ENCODE peak calls at places on chromosomes 5 and 9, in nine cellular contexts. X is CD4-positive, alpha-beta memory T cell; I is H9; G is mucosa of descending colon; Y is lower lobe of right lung; Z is gastrocnemius medialis; J is OCI-LY7; P is sigmoid colon; D is SJSA1. S is an unnamed sample. For H3K9me3 and H3K4me1, the result is how much of the 10 kb centered on the place peaks cover.

GRCh38 chr5:90746119-90746518 is 187.5 kb downstream of the ADGRV1 start:
- DNase-seq in Y (no peak), P (no peak), D (no peak), X (no peak), I (no peak), G (no peak), J (no peak), Z (no peak), S (no peak)

GRCh38 chr9:107625383-107625984 is 135.9 kb upstream of the KLF4 start:
- DNase-seq in X (no peak), D (no peak), J (no peak), I (no peak), G (no peak), Z (no peak), P (no peak), Y (no peak), S (no peak)

GRCh38 chr9:25224309-25224708 is 453.9 kb downstream of the TUSC1 start:
- DNase-seq in J (no peak), D (no peak), Y (no peak), P (no peak), I (no peak), X (no peak), G (no peak), Z (no peak), S (no peak)

GRCh38 chr5:122465086-122465485 is 153.0 kb downstream of the SNCAIP start:
- DNase-seq in Y (no peak), J (no peak), P (no peak), I (no peak), G (no peak), D (no peak), Z (no peak), X (no peak), S (no peak)

GRCh38 chr5:125298711-125299379 is 552.4 kb upstream of the ZNF608 start:
- DNase-seq in X (no peak), I (no peak), P (no peak), Z (no peak), Y (no peak), D (peak), G (no peak), J (no peak), S (no peak)

GRCh38 chr9:21993893-21994525 is at the start of gene CDKN2A:
- DNase-seq in D (peak), Z (no peak), P (no peak), X (peak), G (peak), Y (peak), I (peak), J (peak), S (peak)

GRCh38 chr5:136518174-136518573 is 152.8 kb upstream of the TRPC7 start:
- DNase-seq in G (no peak), Y (no peak), I (no peak), P (no peak), J (no peak), Z (no peak), D (no peak), X (no peak), S (no peak)

GRCh38 chr5:67292201-67292940 is 95.8 kb upstream of the CD180 start:
- DNase-seq in D (no peak), Z (no peak), X (no peak), P (no peak), G (no peak), Y (no peak), J (no peak), I (no peak), S (no peak)

GRCh38 chr5:82834151-82834550 is 243.0 kb downstream of the TMEM167A start:
- DNase-seq in Y (no peak), D (no peak), J (no peak), P (no peak), Z (no peak), I (no peak), G (no peak), X (no peak), S (no peak)

GRCh38 chr9:25461416-25461815 is 216.8 kb downstream of the TUSC1 start:
- DNase-seq in X (no peak), P (no peak), D (no peak), Z (no peak), Y (no peak), J (no peak), G (no peak), I (no peak), S (no peak)

GRCh38 chr5:39178171-39178570 is 41.2 kb downstream of the FYB1 start:
- DNase-seq in I (no peak), D (no peak), J (no peak), P (no peak), G (no peak), Y (no peak), X (no peak), Z (no peak), S (no peak)

GRCh38 chr9:113673726-113674125 is 202.4 kb upstream of the ZNF618 start:
- DNase-seq in Y (no peak), X (no peak), I (no peak), P (no peak), D (no peak), J (no peak), G (no peak), Z (no peak), S (no peak)

GRCh38 chr5:39716532-39716971 is 291.8 kb upstream of the DAB2 start:
- DNase-seq in Z (no peak), J (peak), X (peak), Y (no peak), D (peak), I (peak), P (no peak), G (peak), S (no peak)

GRCh38 chr9:96109718-96110351 is 192.1 kb downstream of the HSD17B3 start:
- DNase-seq in Y (no peak), Z (no peak), I (no peak), X (no peak), P (peak), G (no peak), D (peak), J (no peak), S (no peak)

GRCh38 chr5:148972958-148973357 is 89.9 kb downstream of the SH3TC2 start:
- DNase-seq in P (peak), J (no peak), Y (no peak), G (no peak), X (no peak), Z (peak), I (no peak), D (peak), S (no peak)

GRCh38 chr5:110221036-110221435 is 505.4 kb downstream of the TMEM232 start:
- DNase-seq in Z (no peak), D (no peak), J (no peak), G (no peak), Y (no peak), I (no peak), P (no peak), X (no peak), S (no peak)
- H3K9me3 ChIP-seq in Z (under half), D (under half), J (under half), G (under half), Y (under half), I (under half), P (under half), X (under half), S (under half)

GRCh38 chr5:21031001-21031400 is 1043.0 kb upstream of the CDH18 start:
- DNase-seq in G (no peak), J (no peak), Y (no peak), D (no peak), Z (no peak), P (no peak), X (no peak), I (no peak), S (no peak)
- H3K4me1 ChIP-seq in G (under half), J (under half), Y (under half), D (under half), Z (under half), P (under half), X (under half), I (under half), S (under half)

GRCh38 chr9:121744002-121744686 is 92.7 kb downstream of the DAB2IP start:
- DNase-seq in D (peak), I (peak), J (peak), Y (no peak), G (peak), X (no peak), P (peak), Z (peak), S (peak)
- H3K9me3 ChIP-seq in D (under half), I (under half), J (under half), Y (under half), G (under half), X (under half), P (under half), Z (under half), S (under half)

DNA sequence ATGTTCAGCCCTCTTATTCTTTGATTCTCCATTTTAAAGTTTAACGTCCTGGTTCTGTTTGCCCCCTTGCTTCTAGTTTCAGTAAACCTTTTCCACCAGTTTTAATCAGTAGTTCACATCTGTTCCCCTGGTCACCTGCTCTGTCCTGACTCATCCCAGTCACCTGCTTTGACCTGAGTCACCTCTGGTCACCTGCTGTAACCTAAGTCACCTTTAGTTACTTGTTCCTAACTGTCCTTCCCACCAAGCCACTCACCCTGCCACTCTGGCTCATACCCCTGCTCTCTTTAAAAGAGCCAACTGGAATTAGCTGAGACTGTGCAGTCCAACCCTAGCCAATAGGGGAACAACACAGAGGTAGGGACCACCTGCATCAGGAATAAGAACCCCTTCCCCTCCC is 43.0 kb downstream of the SEMA6A start:
- DNase-seq in Z (no peak), Y (no peak), D (no peak), J (no peak), I (no peak), P (no peak), X (no peak), G (no peak), S (no peak)
- H3K4me1 ChIP-seq in Z (under half), Y (under half), D (under half), J (under half), I (under half), P (under half), X (under half), G (under half), S (under half)

GRCh38 chr5:178981381-178981780 is 13.7 kb downstream of the GRM6 start:
- DNase-seq in G (no peak), Z (no peak), I (no peak), J (no peak), Y (no peak), X (no peak), D (no peak), P (no peak), S (no peak)

GRCh38 chr5:178986326-178986960 is 8.7 kb downstream of the GRM6 start:
- DNase-seq in D (no peak), G (no peak), I (no peak), X (no peak), J (no peak), Z (no peak), Y (no peak), P (no peak), S (no peak)

GRCh38 chr5:178982941-178983340 is 12.2 kb downstream of the GRM6 start:
- DNase-seq in Y (no peak), G (no peak), J (no peak), D (no peak), P (no peak), Z (no peak), I (no peak), X (no peak), S (no peak)

GRCh38 chr5:178983728-178984127 is 11.4 kb downstream of the GRM6 start:
- DNase-seq in I (no peak), J (no peak), X (no peak), D (no peak), G (no peak), Y (no peak), Z (no peak), P (no peak), S (no peak)

DNA sequence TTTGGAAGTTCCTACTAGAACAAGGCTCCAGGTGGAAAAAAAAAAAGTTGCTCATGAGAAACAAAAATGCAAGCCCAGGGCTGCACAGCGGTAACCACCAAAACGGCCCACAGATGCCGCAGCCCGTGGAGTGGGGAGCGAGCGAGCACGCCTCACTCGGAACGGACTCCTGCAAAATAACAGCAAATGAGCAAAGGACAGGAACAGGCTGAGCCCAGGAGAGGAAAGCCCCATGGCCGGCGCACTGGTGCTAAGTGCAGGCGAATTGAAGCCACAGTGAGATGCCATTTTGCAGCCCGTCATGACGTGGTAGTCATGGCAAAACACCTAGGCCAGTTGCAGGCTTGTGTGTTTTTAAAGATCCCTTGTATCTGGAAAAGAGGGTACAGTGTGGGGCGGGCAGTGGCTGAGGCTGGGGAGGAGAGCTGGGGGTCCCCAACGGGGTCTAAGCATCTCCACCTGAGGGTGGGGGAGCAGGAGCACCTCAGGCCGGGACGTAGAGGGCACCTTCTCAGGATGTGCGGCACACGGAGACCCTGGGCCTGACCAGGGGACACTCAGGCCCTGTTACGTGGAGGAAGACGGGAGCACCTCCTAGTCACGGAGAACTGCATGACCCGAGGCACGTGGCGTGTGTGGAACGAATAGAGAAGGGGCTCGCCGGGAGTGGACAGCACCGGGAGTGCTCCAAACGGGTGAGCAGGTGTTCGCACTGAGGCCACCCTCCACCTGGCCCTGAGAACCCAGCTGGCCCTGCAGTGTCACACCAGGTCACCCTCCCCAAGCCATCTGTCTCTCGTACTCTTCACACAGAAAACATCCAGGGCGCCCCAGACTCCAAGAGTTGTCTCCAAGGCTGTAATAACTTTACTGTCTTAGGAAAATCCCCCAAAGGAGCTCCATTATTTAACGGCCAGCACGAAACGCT is 10.7 kb downstream of the GRM6 start:
- DNase-seq in D (no peak), I (no peak), P (no peak), Y (no peak), G (no peak), J (no peak), X (no peak), Z (no peak), S (no peak)
- H3K9me3 ChIP-seq in D (half or more), I (half or more), P (half or more), Y (half or more), G (half or more), J (under half), X (under half), Z (under half), S (under half)

GRCh38 chr5:173615884-173616576 is 420 bp downstream of the BOD1 start:
- DNase-seq in X (peak), P (peak), Z (peak), Y (peak), J (peak), G (peak), I (peak), D (peak), S (peak)

GRCh38 chr5:173611706-173612105 is 4.7 kb downstream of the BOD1 start:
- DNase-seq in G (no peak), P (no peak), J (no peak), X (no peak), Y (no peak), Z (no peak), I (no peak), D (no peak), S (no peak)

GRCh38 chr5:173612948-173613347 is 3.5 kb downstream of the BOD1 start:
- DNase-seq in Z (no peak), P (no peak), G (no peak), J (no peak), D (no peak), Y (no peak), I (no peak), X (no peak), S (no peak)

GRCh38 chr5:173614591-173614990 is 1.9 kb downstream of the BOD1 start:
- DNase-seq in J (no peak), Y (no peak), P (no peak), I (no peak), X (no peak), D (no peak), G (no peak), Z (no peak), S (no peak)

DNA sequence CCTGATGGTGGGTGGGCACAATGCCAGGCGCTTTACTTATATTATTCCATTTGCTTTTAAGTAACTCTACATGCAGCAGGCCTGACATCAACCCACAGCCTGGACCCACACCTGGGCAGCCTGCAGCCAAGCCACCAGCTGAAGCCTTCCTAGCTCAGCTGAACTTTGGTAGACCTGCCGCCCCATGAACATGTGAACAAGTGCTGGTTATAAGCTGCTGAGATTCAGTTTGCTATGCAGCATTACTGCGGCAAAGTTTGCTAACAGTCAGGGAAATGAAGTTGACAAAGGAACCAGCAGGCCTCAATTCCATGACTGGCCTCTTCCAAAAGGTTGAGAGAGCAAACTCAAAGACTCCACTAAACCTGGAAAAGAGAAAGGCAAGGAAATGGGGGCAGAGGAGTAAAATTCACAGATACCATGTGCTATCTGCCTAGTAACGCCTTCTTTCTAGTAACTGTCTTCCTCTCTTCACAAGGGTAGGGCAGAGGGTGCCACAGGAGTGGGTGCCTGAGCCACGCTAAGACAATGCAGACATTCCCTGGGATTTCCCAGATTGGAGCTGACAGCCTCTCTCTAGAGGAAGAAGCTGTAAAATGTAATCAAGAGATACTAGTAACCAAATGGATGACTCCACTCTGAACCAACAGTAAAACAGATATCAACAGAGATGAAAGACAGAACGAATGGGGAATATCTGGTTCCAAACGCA is 2.9 kb downstream of the BOD1 start:
- DNase-seq in J (no peak), Z (no peak), Y (no peak), X (no peak), I (no peak), D (no peak), G (no peak), P (no peak), S (no peak)
- H3K4me1 ChIP-seq in J (under half), Z (half or more), Y (under half), X (under half), I (under half), D (under half), G (under half), P (under half), S (under half)

DNA sequence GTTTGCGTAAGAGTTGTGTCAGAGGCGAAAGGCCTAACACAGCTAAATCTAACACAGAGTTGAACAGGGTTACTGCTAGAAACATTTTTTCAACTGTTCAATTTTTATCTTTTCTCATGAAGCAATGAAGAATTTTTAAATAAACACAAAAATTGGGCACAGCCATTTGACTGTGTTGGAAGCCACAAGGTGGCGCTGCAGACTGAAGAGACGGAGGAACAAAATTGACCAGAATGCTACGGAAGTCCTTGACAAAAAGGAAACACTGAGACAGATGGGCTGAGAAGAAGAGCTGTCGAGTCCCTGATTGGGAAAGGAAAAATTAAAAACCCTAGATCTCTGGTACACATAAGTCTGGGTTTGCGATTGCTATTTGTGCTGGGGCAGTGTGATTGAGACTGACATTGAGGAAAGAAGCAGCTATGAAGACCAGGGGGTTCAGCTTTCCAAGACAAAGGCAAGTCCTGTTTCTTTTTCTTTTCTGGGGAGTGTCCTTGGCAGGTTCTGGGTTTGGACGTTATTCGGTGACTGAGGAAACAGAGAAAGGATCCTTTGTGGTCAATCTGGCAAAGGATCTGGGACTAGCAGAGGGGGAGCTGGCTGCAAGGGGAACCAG is at the start of gene PCDHB9:
- DNase-seq in P (no peak), Z (no peak), I (peak), G (no peak), Y (no peak), X (peak), D (no peak), J (peak), S (no peak)
- H3K9me3 ChIP-seq in P (under half), Z (under half), I (under half), G (under half), Y (under half), X (under half), D (under half), J (under half), S (under half)

GRCh38 chr5:368162-369084 is 46.9 kb downstream of the AHRR start:
- DNase-seq in Y (peak), X (no peak), G (peak), P (no peak), D (peak), J (peak), I (peak), Z (no peak), S (peak)
- H3K4me1 ChIP-seq in Y (under half), X (under half), G (under half), P (under half), D (under half), J (under half), I (under half), Z (under half), S (under half)

GRCh38 chr5:8807636-8808035 is 738.2 kb downstream of the SEMA5A start:
- DNase-seq in G (no peak), J (no peak), I (no peak), P (no peak), Z (no peak), Y (no peak), X (no peak), D (no peak), S (no peak)

DNA sequence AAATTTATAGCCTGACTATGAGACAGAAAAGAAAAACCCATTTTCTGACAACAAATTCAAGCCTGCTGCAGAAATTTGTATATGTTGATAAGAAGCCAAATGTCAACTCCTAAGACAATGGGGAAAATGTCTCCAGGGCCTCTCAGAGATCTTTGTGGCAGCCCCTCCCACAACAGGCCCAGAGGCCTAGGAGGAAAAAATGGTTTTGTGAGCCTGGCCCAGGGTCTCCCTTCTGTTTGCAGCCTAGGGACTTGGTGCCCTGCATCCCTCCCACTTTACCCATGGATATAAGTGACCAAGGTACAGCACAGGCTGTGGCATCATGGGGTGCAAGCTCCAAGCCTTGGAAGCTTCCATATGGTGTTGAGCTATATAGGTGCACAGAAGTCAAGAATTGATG is 740.2 kb downstream of the SEMA5A start:
- DNase-seq in X (no peak), I (no peak), P (no peak), Y (no peak), J (no peak), D (no peak), G (no peak), Z (no peak), S (no peak)
- H3K9me3 ChIP-seq in X (under half), I (under half), P (under half), Y (under half), J (under half), D (under half), G (under half), Z (under half), S (under half)

S was measured in upper lobe of right lung.